ENCODE peak calls at places on chromosome 11, in four cellular contexts. A is upper lobe of right lung, Y is uterus, O is thoracic aorta. I is an unnamed sample.

GRCh38 chr11:13052130-13052541 is 43.0 kb downstream of the RASSF10 start:
- DNase-seq in A (no peak), Y (no peak), O (no peak), I (no peak)

GRCh38 chr11:1888347-1888753 is 3.3 kb downstream of the PRR33 start:
- DNase-seq in A (no peak), Y (no peak), O (no peak), I (no peak)

GRCh38 chr11:64007629-64008282 is 21.5 kb downstream of the OTUB1 start:
- DNase-seq in A (peak; percentile 89), Y (peak; percentile 79), O (no peak), I (no peak)

GRCh38 chr11:116913000-116913399 is 75.6 kb upstream of the APOA1 start:
- DNase-seq in A (no peak), Y (no peak), O (no peak), I (no peak)

GRCh38 chr11:4626207-4627105 is 10.8 kb upstream of the OR51D1 start:
- DNase-seq in A (no peak), Y (peak; percentile 23), O (no peak), I (no peak)

GRCh38 chr11:126410649-126411048 is 55.2 kb downstream of the ST3GAL4 start:
- DNase-seq in A (no peak), Y (no peak), O (no peak), I (no peak)

GRCh38 chr11:112265659-112266409 is 5.2 kb upstream of the PLET1 start:
- DNase-seq in A (no peak), Y (peak; percentile 36), O (no peak), I (no peak)

GRCh38 chr11:77095551-77096490 is 6.8 kb upstream of the OMP start:
- DNase-seq in A (peak; percentile 57), Y (no peak), O (no peak), I (no peak)

GRCh38 chr11:62152245-62153086 is 28.7 kb downstream of the INCENP start:
- DNase-seq in A (peak; percentile 35), Y (no peak), O (no peak), I (no peak)

GRCh38 chr11:134270250-134270714 is 5.9 kb upstream of the GLB1L3 start:
- DNase-seq in A (no peak), Y (no peak), O (no peak), I (no peak)
- TF ChIP-seq CTCF in A (no peak), Y (no peak), O (no peak), I (no peak)

DNA sequence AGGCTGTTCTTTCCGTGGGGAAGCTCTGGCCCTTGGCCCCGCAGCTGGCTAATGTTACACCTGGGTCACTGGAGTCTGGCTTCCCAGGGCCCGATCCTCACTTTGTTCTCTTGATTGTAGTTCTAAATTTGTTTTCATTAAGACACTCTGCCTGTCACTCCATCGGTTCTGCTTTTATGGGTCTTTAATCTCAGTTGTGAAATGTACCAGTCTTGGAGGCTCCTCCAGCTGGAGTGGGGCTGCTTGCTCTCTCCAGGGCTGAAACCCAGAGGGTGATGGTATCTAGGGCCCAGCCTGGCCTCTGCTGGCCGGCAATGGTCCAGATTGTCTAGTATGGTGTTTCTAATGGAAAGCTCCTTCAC is 352.9 kb downstream of the TENM4 start:
- DNase-seq in A (no peak), Y (no peak), O (no peak), I (no peak)
- TF ChIP-seq CTCF in A (no peak), Y (no peak), O (no peak), I (no peak)

DNA sequence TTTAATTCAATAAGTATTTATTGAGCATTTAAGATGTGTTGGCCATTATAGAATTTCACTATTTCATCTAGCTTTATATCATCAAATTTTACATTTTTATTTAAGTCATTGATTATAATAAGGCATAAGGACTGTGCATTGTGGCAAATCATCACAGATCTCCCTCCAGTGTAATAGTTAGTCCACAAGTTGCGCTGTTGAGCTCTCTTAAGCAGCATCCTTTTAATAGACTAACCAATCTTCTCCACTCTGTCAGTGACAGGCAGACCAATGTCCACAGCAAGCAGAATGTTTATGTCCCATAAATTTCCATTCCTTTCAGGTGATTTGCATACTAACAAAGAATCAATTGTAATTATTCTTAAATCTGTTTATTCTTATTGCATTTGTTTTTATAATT is 595.3 kb upstream of the CCDC90B start:
- DNase-seq in A (no peak), Y (no peak), O (no peak), I (no peak)
- TF ChIP-seq CTCF in A (no peak), Y (no peak), O (no peak), I (no peak)

DNA sequence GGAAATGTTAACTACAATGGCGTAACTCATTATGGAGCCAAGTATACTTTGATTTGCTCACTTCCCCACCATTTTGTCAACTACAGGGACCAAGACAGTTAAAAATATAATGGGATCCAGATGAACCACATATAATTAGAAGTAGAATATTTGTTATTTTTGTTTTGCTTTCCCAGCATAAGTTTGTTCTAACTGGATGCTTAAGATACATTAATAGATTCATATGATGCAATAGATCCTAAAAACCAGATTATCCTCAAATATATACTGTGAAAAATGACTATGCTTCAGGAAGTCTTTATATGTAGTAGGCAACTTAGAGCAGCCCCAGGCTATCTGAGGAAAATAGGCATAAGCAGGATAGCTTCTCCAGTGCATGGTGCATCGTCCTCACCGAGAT is 38.3 kb downstream of the SESN3 start:
- DNase-seq in A (no peak), Y (no peak), O (no peak), I (no peak)
- TF ChIP-seq CTCF in A (no peak), Y (no peak), O (no peak), I (no peak)

GRCh38 chr11:68340003-68340767 is 27.8 kb downstream of the LRP5 start:
- DNase-seq in A (no peak), Y (no peak), O (no peak), I (no peak)

GRCh38 chr11:68343761-68344256 is 31.4 kb downstream of the LRP5 start:
- DNase-seq in A (no peak), Y (no peak), O (no peak), I (no peak)

GRCh38 chr11:68340784-68341556 is 28.6 kb downstream of the LRP5 start:
- DNase-seq in A (no peak), Y (no peak), O (peak; percentile 37), I (no peak)

GRCh38 chr11:68342459-68343158 is 30.2 kb downstream of the LRP5 start:
- DNase-seq in A (peak; percentile 81), Y (no peak), O (no peak), I (no peak)

DNA sequence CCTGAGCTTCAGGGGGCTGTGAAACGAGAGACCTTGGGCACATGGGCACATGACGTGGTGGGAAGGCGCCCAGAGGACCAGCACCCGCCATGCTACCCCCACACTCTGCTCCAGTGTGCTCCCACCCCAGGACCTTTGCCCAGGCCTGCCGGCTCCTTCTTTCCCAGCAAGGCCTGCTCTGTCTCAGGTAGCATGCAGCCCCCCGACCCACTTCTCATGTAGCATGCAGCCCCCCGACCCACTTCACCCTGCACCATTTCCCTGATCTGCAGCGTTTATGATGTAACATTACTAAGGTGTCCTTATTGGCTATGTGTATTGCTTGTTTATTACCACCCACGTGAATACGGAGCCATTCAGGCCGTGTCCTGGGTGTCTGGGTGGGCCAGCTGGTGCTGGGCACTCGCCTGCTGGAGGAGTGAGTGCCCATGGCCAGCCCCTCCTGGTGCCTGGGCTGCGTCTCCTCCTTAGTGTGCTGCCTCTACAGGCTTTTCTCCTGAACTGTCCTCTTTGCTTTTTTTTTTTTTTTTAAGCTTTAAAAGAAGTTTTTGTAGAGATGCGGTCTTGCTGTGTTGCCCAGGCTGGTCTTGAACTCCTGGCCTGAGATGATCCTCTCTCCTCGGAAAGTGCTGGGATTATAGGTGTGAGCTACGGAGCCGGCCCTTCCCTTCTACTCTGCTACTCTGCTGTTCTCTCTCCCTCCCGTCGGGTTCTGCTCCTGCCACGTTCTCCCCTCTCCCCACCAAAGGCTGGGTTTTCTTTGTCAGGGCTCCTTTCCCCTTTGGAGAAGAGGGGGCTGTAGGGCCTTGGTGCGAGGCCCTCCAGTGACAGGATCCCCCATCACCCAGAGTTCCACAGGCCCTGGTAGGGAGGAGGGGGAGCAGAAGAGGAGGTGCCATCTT is 29.4 kb downstream of the LRP5 start:
- DNase-seq in A (no peak), Y (no peak), O (no peak), I (no peak)
- TF ChIP-seq CTCF in A (no peak), Y (no peak), O (peak; percentile 27), I (no peak)

GRCh38 chr11:93013646-93014045 is 44.2 kb downstream of the MTNR1B start:
- DNase-seq in A (no peak), Y (no peak), O (no peak), I (no peak)

GRCh38 chr11:93016595-93016994 is 47.1 kb downstream of the MTNR1B start:
- DNase-seq in A (no peak), Y (no peak), O (no peak), I (no peak)

GRCh38 chr11:93020248-93021088 is 51.0 kb downstream of the MTNR1B start:
- DNase-seq in A (no peak), Y (peak; percentile 20), O (no peak), I (no peak)

GRCh38 chr11:93017821-93018690 is 48.6 kb downstream of the MTNR1B start:
- DNase-seq in A (no peak), Y (peak; percentile 27), O (no peak), I (no peak)
- TF ChIP-seq CTCF in A (no peak), Y (no peak), O (no peak), I (no peak)

DNA sequence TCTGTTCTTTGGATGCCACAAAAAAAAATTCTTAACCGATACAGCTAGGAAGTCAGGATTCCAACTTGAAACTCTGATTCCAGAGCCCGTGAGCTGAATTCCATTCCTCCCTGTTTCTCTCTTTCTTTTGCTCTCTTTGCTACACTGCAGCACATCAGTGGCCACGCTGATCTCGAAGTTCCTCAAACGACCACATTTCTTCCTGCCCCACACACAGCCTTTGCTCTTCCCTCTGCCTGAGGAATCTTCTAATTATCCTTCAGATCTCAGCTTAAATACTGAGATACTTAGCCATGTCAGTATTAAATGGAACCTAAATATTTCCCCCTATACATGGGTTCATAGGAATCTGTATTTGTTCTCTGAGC is 86.8 kb downstream of the MAML2 start:
- DNase-seq in A (no peak), Y (no peak), O (no peak), I (no peak)
- TF ChIP-seq CTCF in A (no peak), Y (no peak), O (no peak), I (no peak)